ENCODE peak calls at places on chromosomes 6 and 20, in nine cellular contexts. F is neuronal stem cell; L is cardiac muscle cell; G is GM23248; S is astrocyte; Q is HCT116; U is CD4-positive, alpha-beta memory T cell; K is testis; Y is tibial artery. D is an unnamed sample.

GRCh38 chr20:542777-543368 is 717 bp downstream of the CSNK2A1 start:
- DNase-seq in Y (no peak), K (peak; percentile 43), L (no peak), S (no peak), U (peak; percentile 3), Q (no peak), G (peak; percentile 36), F (no peak), D (no peak)

GRCh38 chr6:7137335-7138106 is 29.8 kb downstream of the RREB1 start:
- DNase-seq in K (peak; percentile 65), G (peak; percentile 90), S (peak; percentile 52), Q (no peak), Y (peak; percentile 72), L (peak; percentile 57), U (peak; percentile 65), F (no peak), D (peak; percentile 60)

GRCh38 chr6:157184202-157185015 is 138.9 kb downstream of the TMEM242 start:
- DNase-seq in G (peak; percentile 82), U (peak; percentile 60), S (peak; percentile 23), F (peak; percentile 33), Q (peak; percentile 16), L (peak; percentile 72), K (peak; percentile 77), Y (peak; percentile 67), D (peak; percentile 73)

GRCh38 chr6:160767019-160767646 is 65.1 kb downstream of the PLG start:
- DNase-seq in S (peak; percentile 17), U (peak; percentile 38), Q (no peak), G (peak; percentile 78), Y (peak; percentile 29), L (peak; percentile 74), F (peak; percentile 63), K (peak; percentile 83), D (no peak)

GRCh38 chr6:154737424-154737823 is 4.2 kb downstream of the SCAF8 start:
- DNase-seq in U (no peak), S (no peak), Y (no peak), K (no peak), Q (no peak), F (no peak), G (no peak), L (no peak), D (no peak)

GRCh38 chr6:6008114-6008647 is 1.5 kb upstream of the NRN1 start:
- DNase-seq in K (no peak), Y (no peak), Q (no peak), F (no peak), U (no peak), G (peak; percentile 57), S (no peak), L (no peak), D (no peak)

GRCh38 chr6:166534658-166535406 is 51.6 kb downstream of the RAMACL start:
- DNase-seq in F (no peak), L (no peak), Q (no peak), Y (no peak), S (no peak), K (no peak), U (no peak), G (no peak), D (no peak)

GRCh38 chr6:53734473-53735299 is 60.1 kb upstream of the LRRC1 start:
- DNase-seq in L (peak; percentile 58), F (no peak), S (peak; percentile 93), U (no peak), Y (no peak), Q (peak; percentile 92), G (peak; percentile 68), K (peak; percentile 69), D (peak; percentile 96)

GRCh38 chr6:26556263-26557070 is 18.3 kb downstream of the HMGN4 start:
- DNase-seq in K (no peak), S (peak; percentile 91), F (peak; percentile 63), Y (no peak), U (peak; percentile 43), G (peak; percentile 89), L (peak; percentile 91), Q (peak; percentile 84), D (peak; percentile 71)

GRCh38 chr20:42492285-42492684 is 697.4 kb downstream of the PTPRT start:
- DNase-seq in L (no peak), F (no peak), S (no peak), K (no peak), G (no peak), Q (no peak), Y (no peak), U (no peak), D (no peak)

GRCh38 chr20:44702776-44703175 is 12.4 kb upstream of the CCN5 start:
- DNase-seq in S (peak; percentile 90), K (peak; percentile 82), Q (no peak), G (peak; percentile 89), F (no peak), U (no peak), L (peak; percentile 99), Y (peak; percentile 96), D (peak; percentile 79)

GRCh38 chr20:41649489-41649888 is 31.3 kb upstream of the CHD6 start:
- DNase-seq in K (no peak), U (no peak), Y (no peak), Q (no peak), G (no peak), F (no peak), S (no peak), L (no peak), D (no peak)

GRCh38 chr6:133549252-133549925 is 308.2 kb downstream of the EYA4 start:
- DNase-seq in Q (no peak), K (no peak), Y (no peak), L (no peak), S (no peak), F (peak; percentile 94), U (no peak), G (no peak), D (no peak)

DNA sequence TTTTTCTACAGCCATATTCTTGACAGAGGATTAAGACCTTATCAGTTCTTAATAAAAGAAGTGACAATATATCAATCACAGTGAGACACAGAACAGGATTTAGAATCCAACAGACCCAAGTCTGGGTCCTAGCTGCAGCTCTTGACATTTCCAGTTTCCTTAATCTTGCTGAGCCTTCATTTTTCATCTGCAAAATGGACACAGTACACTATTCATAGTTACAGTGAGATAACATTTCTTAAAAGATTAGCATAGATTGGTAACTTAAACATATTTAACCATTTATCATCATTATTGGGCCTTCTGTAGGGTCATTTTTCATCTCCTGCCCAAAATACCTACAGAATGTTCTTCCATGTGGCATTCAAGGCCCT is 45.6 kb downstream of the FKBP5 start:
- DNase-seq in S (no peak), L (no peak), Q (no peak), K (no peak), F (no peak), Y (no peak), G (no peak), U (no peak), D (no peak)
- H3K27ac ChIP-seq in S (no peak overlapping the region), L (no peak overlapping the region), Q (no peak overlapping the region), K (no peak overlapping the region), F (no peak overlapping the region), Y (no peak overlapping the region), G (no peak overlapping the region), U (no peak overlapping the region), D (no peak overlapping the region)

GRCh38 chr6:32940656-32941411 is at the start of gene HLA-DMB:
- DNase-seq in U (peak; percentile 73), K (peak; percentile 65), Y (peak; percentile 62), G (peak; percentile 80), S (peak; percentile 53), F (peak; percentile 73), Q (peak; percentile 75), L (peak; percentile 73), D (peak; percentile 30)

GRCh38 chr6:32941412-32941784 is 570 bp upstream of the HLA-DMB start:
- DNase-seq in U (peak; percentile 64), Q (no peak), Y (no peak), F (no peak), L (no peak), K (no peak), G (no peak), S (no peak), D (no peak)

GRCh38 chr6:32944265-32944664 is 3.4 kb upstream of the HLA-DMB start:
- DNase-seq in L (no peak), F (no peak), S (no peak), K (no peak), Y (peak; percentile 49), Q (no peak), G (no peak), U (peak; percentile 48), D (no peak)

GRCh38 chr6:32943864-32944263 is 3.0 kb upstream of the HLA-DMB start:
- DNase-seq in G (no peak), F (no peak), Q (no peak), S (no peak), L (no peak), Y (no peak), U (no peak), K (no peak), D (no peak)

GRCh38 chr6:32942555-32942954 is 1.7 kb upstream of the HLA-DMB start:
- DNase-seq in Y (no peak), F (no peak), U (no peak), S (no peak), L (no peak), K (no peak), G (no peak), Q (no peak), D (no peak)
- H3K4me1 ChIP-seq in Y (peaks cover 9% of the 10 kb centered on the region), F (no peaks in the 10 kb centered on the region), U (peaks cover 57% of the 10 kb centered on the region), S (no peaks in the 10 kb centered on the region), L (no peaks in the 10 kb centered on the region), K (peaks cover 3% of the 10 kb centered on the region), G (no peaks in the 10 kb centered on the region), Q (peaks cover 4% of the 10 kb centered on the region), D (no peaks in the 10 kb centered on the region)

DNA sequence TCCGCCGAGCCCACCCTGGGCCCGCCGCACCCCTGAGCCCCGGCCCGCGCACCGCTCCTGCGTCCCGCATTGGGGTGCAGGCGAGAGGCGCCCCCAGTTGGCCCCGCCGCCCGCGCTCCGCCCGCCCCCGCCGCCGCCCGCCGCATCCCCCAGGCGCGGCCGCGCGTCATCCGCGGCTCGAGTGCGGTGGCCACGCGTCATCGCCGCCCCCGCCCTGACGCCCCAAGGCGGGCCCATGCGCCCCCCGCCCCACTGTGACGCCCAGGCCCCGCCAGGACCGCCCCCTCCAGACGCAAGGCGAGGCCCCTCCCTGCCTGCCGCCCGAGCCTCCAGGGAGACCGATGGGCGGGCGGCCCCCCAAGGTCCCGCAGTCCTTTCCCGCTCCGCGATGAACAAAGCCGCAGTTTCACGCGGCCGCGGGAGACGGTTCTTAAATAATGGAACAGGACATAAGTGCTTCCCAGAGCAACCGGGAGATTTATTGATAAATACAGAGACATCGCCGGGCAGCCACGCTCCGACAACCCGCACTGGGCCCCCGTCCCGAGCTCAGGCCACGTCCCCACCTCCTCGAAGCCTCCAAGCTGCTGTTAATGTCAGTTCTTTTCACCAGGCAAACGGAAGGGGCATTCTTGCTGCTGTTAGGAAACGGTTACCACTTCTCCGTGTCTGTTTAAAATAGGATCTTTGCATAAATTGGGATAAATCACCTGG is at the start of gene ANKRD60:
- DNase-seq in Y (no peak), F (peak; percentile 54), L (peak; percentile 71), S (peak; percentile 65), Q (no peak), K (peak; percentile 23), U (peak; percentile 75), G (peak; percentile 59), D (no peak)
- H3K4me3 ChIP-seq in Y (peak within 1 kb of the TSS; percentile 9), F (peak within 1 kb of the TSS; percentile 26), L (peak within 1 kb of the TSS; percentile 32), S (peak within 1 kb of the TSS; percentile 66), Q (no peak within 1 kb of the TSS), K (peak within 1 kb of the TSS; percentile 18), U (no peak within 1 kb of the TSS), G (peak within 1 kb of the TSS; percentile 63), D (no peak within 1 kb of the TSS)

DNA sequence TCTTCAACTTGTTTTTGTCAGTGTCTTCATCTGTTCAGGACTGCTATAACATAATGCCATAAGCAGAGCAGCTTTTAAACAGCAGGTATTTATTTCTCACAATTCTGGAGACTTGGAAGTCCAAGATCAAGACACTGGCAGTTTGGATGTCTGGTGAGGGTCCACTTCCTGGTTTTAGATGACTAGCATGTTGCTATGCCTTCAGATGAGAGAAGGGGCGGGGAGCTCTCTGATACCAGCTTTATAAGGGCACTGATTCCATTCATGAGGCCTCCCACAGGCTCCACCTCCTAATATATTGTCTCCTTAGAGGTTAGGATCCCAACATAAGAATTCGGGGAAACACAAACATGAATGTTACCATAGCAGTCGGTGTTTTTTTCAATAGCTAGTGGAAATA is 52.9 kb downstream of the FAM83B start:
- DNase-seq in F (no peak), G (no peak), S (no peak), U (no peak), K (no peak), L (no peak), Q (no peak), Y (no peak), D (no peak)
- H3K27ac ChIP-seq in F (no peak overlapping the region), G (no peak overlapping the region), S (no peak overlapping the region), U (no peak overlapping the region), K (no peak overlapping the region), L (no peak overlapping the region), Q (no peak overlapping the region), Y (no peak overlapping the region), D (no peak overlapping the region)